ENCODE peak calls at places on chromosomes 4 and X, in four cellular contexts. F, P, W and T are unnamed samples.

GRCh38 chr4:101258782-101259353 is 88.5 kb downstream of the PPP3CA start:
- DNase-seq in F (no peak), P (no peak), W (no peak), T (no peak)

GRCh38 chrX:7514871-7515599 is 327.9 kb upstream of the VCX start:
- DNase-seq in F (no peak), P (no peak), W (no peak), T (no peak)

GRCh38 chrX:307261-308111 is 11.1 kb downstream of the GTPBP6 start:
- DNase-seq in F (no peak), P (no peak), W (no peak), T (no peak)

GRCh38 chr4:30716671-30717207 is 3.4 kb upstream of the PCDH7 start:
- DNase-seq in F (no peak), P (no peak), W (no peak), T (peak)

GRCh38 chrX:140274761-140275525 is 229.9 kb downstream of the SOX3 start:
- DNase-seq in F (no peak), P (no peak), W (no peak), T (peak)

GRCh38 chrX:85503258-85504158 is 124.0 kb upstream of the POF1B start:
- DNase-seq in F (no peak), P (no peak), W (no peak), T (no peak)

GRCh38 chr4:184441461-184442392 is 32.6 kb downstream of the IRF2 start:
- DNase-seq in F (no peak), P (no peak), W (no peak), T (no peak)

GRCh38 chr4:26858035-26858918 is 2.4 kb upstream of the STIM2 start:
- DNase-seq in F (no peak), P (no peak), W (no peak), T (no peak)

GRCh38 chr4:118373614-118374255 is 20.9 kb upstream of the PRSS12 start:
- DNase-seq in F (peak), P (no peak), W (no peak), T (peak)

GRCh38 chr4:38621004-38621684 is 42.9 kb upstream of the KLF3 start:
- DNase-seq in F (peak), P (peak), W (no peak), T (peak)

GRCh38 chr4:147398556-147398955 is 82.3 kb upstream of the EDNRA start:
- DNase-seq in F (no peak), P (no peak), W (no peak), T (peak)

GRCh38 chr4:94406668-94407437 is 44.9 kb upstream of the PDLIM5 start:
- DNase-seq in F (peak), P (peak), W (peak), T (peak)

GRCh38 chrX:769796-770195 is 139.2 kb downstream of the SHOX start:
- DNase-seq in F (no peak), P (no peak), W (no peak), T (no peak)

GRCh38 chr4:101271516-101271915 is 75.8 kb downstream of the PPP3CA start:
- DNase-seq in F (no peak), P (no peak), W (no peak), T (peak)

GRCh38 chrX:102516314-102516936 is at the start of gene TMSB15A:
- DNase-seq in F (no peak), P (peak), W (peak), T (peak)

GRCh38 chr4:40909363-40909876 is 159.7 kb downstream of the NSUN7 start:
- DNase-seq in F (peak), P (no peak), W (no peak), T (peak)

GRCh38 chrX:22800360-22800759 is 199.4 kb upstream of the DDX53 start:
- DNase-seq in F (peak), P (no peak), W (peak), T (peak)

GRCh38 chrX:136866337-136867095 is 14.0 kb downstream of the RBMX start:
- DNase-seq in F (no peak), P (no peak), W (no peak), T (no peak)

GRCh38 chr4:39812500-39812899 is 114.6 kb downstream of the UBE2K start:
- DNase-seq in F (no peak), P (no peak), W (no peak), T (no peak)

GRCh38 chr4:4397441-4397819 is 10.5 kb downstream of the NSG1 start:
- DNase-seq in F (no peak), P (no peak), W (no peak), T (no peak)

GRCh38 chr4:10998826-10999225 is 314.3 kb upstream of the CLNK start:
- DNase-seq in F (no peak), P (no peak), W (no peak), T (peak)

GRCh38 chrX:5113128-5113527 is 1115.5 kb downstream of the NLGN4X start:
- DNase-seq in F (no peak), P (no peak), W (no peak), T (peak)

GRCh38 chr4:142278171-142278570 is 567.9 kb downstream of the INPP4B start:
- DNase-seq in F (no peak), P (no peak), W (no peak), T (peak)

GRCh38 chr4:41957634-41958033 is 22.4 kb downstream of the TMEM33 start:
- DNase-seq in F (no peak), P (no peak), W (no peak), T (peak)

GRCh38 chrX:110415440-110416167 is 57.0 kb downstream of the RTL9 start:
- DNase-seq in F (no peak), P (no peak), W (no peak), T (no peak)

GRCh38 chrX:153445856-153446635 is at the start of gene TREX2:
- DNase-seq in F (no peak), P (no peak), W (no peak), T (no peak)

GRCh38 chr4:24856586-24856985 is 56.3 kb downstream of the CCDC149 start:
- DNase-seq in F (peak), P (no peak), W (no peak), T (peak)

GRCh38 chr4:175622887-175623286 is 189.2 kb downstream of the GPM6A start:
- DNase-seq in F (no peak), P (no peak), W (no peak), T (no peak)

GRCh38 chr4:17276821-17277220 is 235.1 kb downstream of the QDPR start:
- DNase-seq in F (no peak), P (no peak), W (peak), T (peak)

GRCh38 chr4:8646296-8647093 is 53.9 kb downstream of the CPZ start:
- DNase-seq in F (no peak), P (no peak), W (no peak), T (no peak)

GRCh38 chr4:128560754-128561495 is 248.6 kb upstream of the JADE1 start:
- DNase-seq in F (peak), P (no peak), W (no peak), T (no peak)

GRCh38 chr4:42519803-42520417 is 122.6 kb downstream of the SHISA3 start:
- DNase-seq in F (peak), P (peak), W (no peak), T (peak)

GRCh38 chr4:126223784-126224407 is 909.1 kb downstream of the FAT4 start:
- DNase-seq in F (no peak), P (no peak), W (no peak), T (peak)

GRCh38 chrX:15737188-15737956 is 698 bp upstream of the CA5B start:
- DNase-seq in F (no peak), P (no peak), W (no peak), T (no peak)
- H3K4me3 ChIP-seq in F (no peak), P (no peak), W (peak), T (peak)

GRCh38 chrX:115652221-115652620 is 91.2 kb downstream of the PLS3 start:
- DNase-seq in F (no peak), P (no peak), W (no peak), T (peak)

GRCh38 chrX:115649461-115650063 is 88.6 kb downstream of the PLS3 start:
- DNase-seq in F (no peak), P (no peak), W (no peak), T (peak)

GRCh38 chrX:115650449-115650848 is 89.5 kb downstream of the PLS3 start:
- DNase-seq in F (no peak), P (no peak), W (no peak), T (peak)

DNA sequence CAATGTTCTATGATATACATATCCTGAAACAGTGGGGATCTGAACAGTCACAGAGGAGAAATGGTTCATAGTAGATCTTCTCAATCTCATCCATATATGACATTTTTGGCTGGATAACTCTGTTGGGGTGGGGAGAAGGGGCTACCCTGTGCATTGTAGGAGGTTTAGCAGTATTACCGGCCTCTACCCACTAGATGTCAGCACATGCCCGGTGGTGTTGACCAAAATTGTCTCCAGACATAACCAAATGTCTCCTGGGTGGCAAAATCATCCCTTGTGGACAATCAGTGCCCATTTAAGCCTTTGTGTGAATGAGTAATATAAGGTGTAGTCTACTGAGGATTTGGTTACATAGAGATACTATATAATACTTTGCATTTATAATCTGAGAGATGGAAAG is 89.9 kb downstream of the PLS3 start:
- DNase-seq in F (no peak), P (no peak), W (no peak), T (peak)
- TF ChIP-seq CTCF in F (peak), P (no peak), W (peak), T (peak)

GRCh38 chrX:132983496-132983895 is 25.1 kb upstream of the HS6ST2 start:
- DNase-seq in F (no peak), P (no peak), W (no peak), T (no peak)
- H3K4me3 ChIP-seq in F (no peak), P (no peak), W (no peak), T (no peak)

DNA sequence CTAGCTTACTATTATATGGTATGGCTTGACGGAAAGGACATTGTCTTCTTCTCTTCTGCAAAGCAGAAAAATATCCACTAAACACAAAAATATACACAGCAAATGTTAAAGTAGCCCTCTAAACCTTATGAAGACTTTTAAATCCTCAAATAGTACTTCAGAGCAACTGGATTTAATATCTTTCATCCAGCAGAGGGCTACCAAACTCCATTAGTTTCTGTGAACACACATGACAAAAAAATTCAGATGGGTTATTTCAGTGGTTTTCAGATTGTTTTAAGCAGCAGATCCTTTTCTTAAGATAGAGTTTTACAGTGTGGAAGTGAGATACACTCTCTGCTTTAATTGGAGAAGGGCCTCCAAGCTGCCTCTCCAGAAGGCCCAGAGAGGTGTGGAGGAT is 56.6 kb downstream of the ANK2 start:
- DNase-seq in F (peak), P (no peak), W (no peak), T (peak)
- TF ChIP-seq CTCF in F (peak), P (no peak), W (peak), T (peak)

GRCh38 chr4:172007889-172008288 is 194.7 kb downstream of the GALNTL6 start:
- DNase-seq in F (no peak), P (no peak), W (no peak), T (no peak)

GRCh38 chr4:172009461-172009860 is 196.3 kb downstream of the GALNTL6 start:
- DNase-seq in F (no peak), P (no peak), W (no peak), T (no peak)

GRCh38 chr4:172011196-172011595 is 198.0 kb downstream of the GALNTL6 start:
- DNase-seq in F (no peak), P (no peak), W (no peak), T (no peak)
- H3K4me3 ChIP-seq in F (no peak), P (no peak), W (no peak), T (no peak)

DNA sequence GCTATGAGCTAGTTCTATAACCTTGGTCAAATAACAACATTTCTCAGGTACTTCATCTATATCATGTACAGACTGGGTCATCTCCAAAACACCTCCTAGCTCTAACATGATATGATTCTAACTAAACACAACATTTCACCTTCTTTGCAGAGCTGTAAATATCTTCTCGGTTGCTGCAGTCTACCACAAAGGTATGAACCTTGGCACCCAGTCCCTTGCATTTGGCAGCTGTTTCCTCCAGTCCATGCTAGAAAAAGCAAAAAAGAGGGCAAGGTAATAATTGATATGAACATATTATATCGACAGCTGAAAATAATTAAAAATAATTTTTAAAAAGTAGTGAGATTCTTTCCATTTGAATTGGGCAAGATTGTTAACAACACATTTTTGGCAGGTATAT is 8.9 kb downstream of the HSD17B11 start:
- DNase-seq in F (no peak), P (no peak), W (no peak), T (no peak)
- TF ChIP-seq CTCF in F (no peak), P (no peak), W (no peak), T (no peak)

GRCh38 chr4:133148690-133149363 is at the start of gene PCDH10:
- DNase-seq in F (peak), P (peak), W (peak), T (peak)

GRCh38 chr4:133150643-133151300 is 1.7 kb downstream of the PCDH10 start:
- DNase-seq in F (no peak), P (no peak), W (no peak), T (peak)

GRCh38 chr4:133149364-133149695 is 236 bp downstream of the PCDH10 start:
- DNase-seq in F (no peak), P (no peak), W (no peak), T (no peak)

GRCh38 chr4:133151301-133151680 is 2.2 kb downstream of the PCDH10 start:
- DNase-seq in F (no peak), P (no peak), W (no peak), T (peak)

DNA sequence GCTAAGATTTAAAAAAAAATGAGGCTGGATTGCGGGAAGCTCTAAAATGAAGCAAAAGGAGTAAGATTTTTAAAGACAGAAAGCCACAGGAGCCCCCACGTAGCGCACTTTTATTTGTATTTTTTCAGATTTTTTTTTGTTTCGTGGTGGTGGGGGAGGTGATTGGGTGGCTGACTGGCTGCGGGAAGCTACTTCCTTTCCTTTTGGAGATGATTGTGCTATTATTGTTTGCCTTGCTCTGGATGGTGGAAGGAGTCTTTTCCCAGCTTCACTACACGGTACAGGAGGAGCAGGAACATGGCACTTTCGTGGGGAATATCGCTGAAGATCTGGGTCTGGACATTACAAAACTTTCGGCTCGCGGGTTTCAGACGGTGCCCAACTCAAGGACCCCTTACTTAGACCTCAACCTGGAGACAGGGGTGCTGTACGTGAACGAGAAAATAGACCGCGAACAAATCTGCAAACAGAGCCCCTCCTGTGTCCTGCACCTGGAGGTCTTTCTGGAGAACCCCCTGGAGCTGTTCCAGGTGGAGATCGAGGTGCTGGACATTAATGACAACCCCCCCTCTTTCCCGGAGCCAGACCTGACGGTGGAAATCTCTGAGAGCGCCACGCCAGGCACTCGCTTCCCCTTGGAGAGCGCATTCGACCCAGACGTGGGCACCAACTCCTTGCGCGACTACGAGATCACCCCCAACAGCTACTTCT is 993 bp downstream of the PCDH10 start:
- DNase-seq in F (no peak), P (no peak), W (no peak), T (peak)
- H3K4me3 ChIP-seq in F (peak), P (peak), W (peak), T (peak)

GRCh38 chrX:129449141-129449540 is 74.1 kb downstream of the SMARCA1 start:
- DNase-seq in F (no peak), P (no peak), W (no peak), T (peak)
- TF ChIP-seq CTCF in F (no peak), P (no peak), W (no peak), T (peak)

DNA sequence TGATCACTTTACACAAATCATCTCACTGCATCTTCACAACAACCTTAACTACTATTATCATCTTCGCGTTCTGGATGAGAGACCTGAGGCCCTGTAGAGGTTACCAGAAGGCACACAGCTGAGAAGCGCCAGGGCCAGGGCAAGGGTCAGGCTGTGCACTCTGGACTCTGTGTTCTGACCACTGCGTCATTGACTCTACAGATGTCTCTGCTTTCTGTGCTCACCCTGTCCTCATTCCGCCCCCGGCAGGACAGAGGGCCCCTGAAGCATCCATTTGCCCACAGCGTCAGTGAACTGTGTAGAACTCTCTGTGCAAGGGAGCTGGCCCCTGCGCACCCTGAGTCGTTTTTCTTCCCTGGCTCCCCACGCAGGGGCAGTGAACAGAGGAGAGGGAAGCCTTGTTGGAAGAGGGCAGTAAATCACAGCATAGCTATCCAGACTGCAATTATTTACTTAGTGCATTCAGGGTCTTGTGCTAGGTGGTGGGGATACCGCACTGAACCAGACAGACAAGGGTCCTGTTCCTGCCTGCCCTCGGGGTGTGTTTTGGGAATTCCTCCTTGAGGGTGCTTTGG is 6.1 kb upstream of the WAS start:
- DNase-seq in F (no peak), P (no peak), W (no peak), T (no peak)
- H3K4me3 ChIP-seq in F (peak), P (no peak), W (peak), T (no peak)

GRCh38 chrX:41085883-41086626 is 810 bp downstream of the USP9X start:
- DNase-seq in F (no peak), P (peak), W (peak), T (peak)

GRCh38 chrX:41082783-41083182 is 2.5 kb upstream of the USP9X start:
- DNase-seq in F (no peak), P (no peak), W (no peak), T (no peak)

GRCh38 chrX:41085105-41085882 is at the start of gene USP9X:
- DNase-seq in F (peak), P (peak), W (peak), T (peak)

GRCh38 chrX:41084044-41084359 is 1.2 kb upstream of the USP9X start:
- DNase-seq in F (no peak), P (no peak), W (no peak), T (no peak)

DNA sequence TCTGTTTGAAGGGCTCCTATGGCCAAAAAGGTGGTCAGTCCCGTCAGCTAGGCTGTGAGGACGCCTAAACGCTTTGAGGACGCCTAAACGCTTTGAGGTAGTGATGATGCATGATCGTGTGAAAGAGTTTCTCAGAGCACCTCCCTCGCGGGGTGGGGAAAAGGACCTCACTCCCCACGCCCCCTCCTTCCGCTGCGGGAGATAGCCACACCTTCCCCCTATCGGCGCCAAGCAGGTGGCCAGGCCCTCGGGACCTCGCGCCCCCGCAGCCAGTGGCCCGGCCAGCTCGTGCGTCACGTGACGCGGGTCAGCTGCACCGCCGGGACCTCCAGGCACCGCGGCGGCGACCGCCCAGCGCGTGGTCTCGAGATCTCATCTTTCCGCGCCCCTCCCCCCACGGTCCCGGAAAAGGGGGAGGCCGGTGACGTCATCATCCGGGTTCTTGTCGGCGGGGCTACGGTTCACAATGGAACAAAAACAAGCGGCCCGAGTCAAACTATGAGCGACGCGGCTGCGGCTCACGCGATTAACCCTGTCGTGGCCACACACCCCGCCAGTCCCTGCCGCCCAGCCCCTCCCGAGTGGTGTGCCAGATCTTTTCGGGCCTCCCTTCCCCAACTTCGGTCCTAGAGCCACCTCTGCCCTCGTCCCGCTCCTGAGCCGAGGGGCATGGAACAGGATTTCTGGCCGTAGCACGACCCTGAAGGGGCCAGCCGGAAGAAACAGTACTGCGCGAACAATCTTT is 713 bp upstream of the USP9X start:
- DNase-seq in F (peak), P (peak), W (peak), T (peak)
- TF ChIP-seq CTCF in F (no peak), P (no peak), W (no peak), T (no peak)